ENCODE peak calls at places on chromosomes 4 and X, in four cellular contexts. One of them, this sample, is unnamed.

GRCh38 chrX:23008431-23009099 is 8.8 kb downstream of the DDX53 start:
- DNase-seq in non-pigmented ciliary epithelial cell: peak; percentile 22
- DNase-seq in ACHN: peak; percentile 34
- DNase-seq in uterus: no peak
- DNase-seq in this sample: no peak

GRCh38 chrX:68584221-68584620 is 63.2 kb upstream of the STARD8 start:
- DNase-seq in non-pigmented ciliary epithelial cell: no peak
- DNase-seq in ACHN: no peak
- DNase-seq in uterus: no peak
- DNase-seq in this sample: no peak

GRCh38 chr4:169931996-169932395 is 94.2 kb downstream of the MFAP3L start:
- DNase-seq in non-pigmented ciliary epithelial cell: no peak
- DNase-seq in ACHN: no peak
- DNase-seq in uterus: no peak
- DNase-seq in this sample: no peak

GRCh38 chr4:174198396-174199179 is 84.9 kb downstream of the FBXO8 start:
- DNase-seq in non-pigmented ciliary epithelial cell: peak; percentile 42
- DNase-seq in ACHN: no peak
- DNase-seq in uterus: no peak
- DNase-seq in this sample: no peak

GRCh38 chr4:185992585-185992984 is 76.4 kb upstream of the TLR3 start:
- DNase-seq in non-pigmented ciliary epithelial cell: no peak
- DNase-seq in ACHN: no peak
- DNase-seq in uterus: no peak
- DNase-seq in this sample: no peak

GRCh38 chrX:119784747-119785446 is 6.5 kb downstream of the RPL39 start:
- DNase-seq in non-pigmented ciliary epithelial cell: no peak
- DNase-seq in ACHN: peak; percentile 19
- DNase-seq in uterus: no peak
- DNase-seq in this sample: no peak

GRCh38 chr4:80180743-80181142 is 16.6 kb upstream of the PRDM8 start:
- DNase-seq in non-pigmented ciliary epithelial cell: no peak
- DNase-seq in ACHN: no peak
- DNase-seq in uterus: no peak
- DNase-seq in this sample: no peak

GRCh38 chr4:2341261-2341841 is 77.1 kb downstream of the ZFYVE28 start:
- DNase-seq in non-pigmented ciliary epithelial cell: no peak
- DNase-seq in ACHN: no peak
- DNase-seq in uterus: no peak
- DNase-seq in this sample: no peak

GRCh38 chr4:7945709-7946380 is 6.2 kb upstream of the AFAP1 start:
- DNase-seq in non-pigmented ciliary epithelial cell: no peak
- DNase-seq in ACHN: no peak
- DNase-seq in uterus: no peak
- DNase-seq in this sample: no peak

GRCh38 chr4:154014401-154015105 is 225.7 kb upstream of the SFRP2 start:
- DNase-seq in non-pigmented ciliary epithelial cell: no peak
- DNase-seq in ACHN: no peak
- DNase-seq in uterus: no peak
- DNase-seq in this sample: no peak

GRCh38 chr4:168387091-168387490 is 68.5 kb upstream of the DDX60 start:
- DNase-seq in non-pigmented ciliary epithelial cell: no peak
- DNase-seq in ACHN: no peak
- DNase-seq in uterus: no peak
- DNase-seq in this sample: no peak

GRCh38 chr4:82429728-82430192 is 502 bp downstream of the HNRNPDL start:
- DNase-seq in non-pigmented ciliary epithelial cell: no peak
- DNase-seq in ACHN: peak; percentile 42
- DNase-seq in uterus: no peak
- DNase-seq in this sample: no peak